ENCODE peak calls at places on chromosomes 12 and 14, in five cellular contexts. Z is IMR-90, C is uterus, T is heart right ventricle, U is endodermal cell. H is an unnamed sample.

GRCh38 chr14:58245562-58245961 is 919 bp downstream of the PSMA3 start:
- DNase-seq in Z (no peak), U (no peak), T (no peak), C (no peak), H (no peak)

GRCh38 chr14:70827366-70828151 is 18.2 kb upstream of the MAP3K9 start:
- DNase-seq in T (no peak), Z (no peak), C (no peak), U (no peak), H (no peak)

GRCh38 chr14:86802726-86803125 is 1190.3 kb downstream of the GALC start:
- DNase-seq in C (no peak), Z (no peak), T (no peak), U (no peak), H (no peak)

GRCh38 chr14:23675906-23676305 is 39.7 kb downstream of the DHRS2 start:
- DNase-seq in Z (no peak), T (no peak), U (no peak), C (no peak), H (no peak)

GRCh38 chr12:113322353-113322752 is 12.6 kb downstream of the SLC8B1 start:
- DNase-seq in Z (peak), C (no peak), U (no peak), T (no peak), H (no peak)

GRCh38 chr14:95666450-95666849 is 19.8 kb upstream of the TCL1B start:
- DNase-seq in Z (no peak), C (no peak), U (no peak), T (no peak), H (no peak)

GRCh38 chr14:98010791-98011190 is 1213.6 kb downstream of the VRK1 start:
- DNase-seq in C (no peak), Z (no peak), T (no peak), U (no peak), H (no peak)

GRCh38 chr12:91364591-91365184 is 182.1 kb upstream of the DCN start:
- DNase-seq in C (no peak), U (no peak), Z (no peak), T (no peak), H (no peak)

GRCh38 chr12:123889000-123889399 is 83.6 kb downstream of the CCDC92 start:
- DNase-seq in Z (no peak), T (no peak), U (no peak), C (no peak), H (no peak)

GRCh38 chr14:78005325-78005724 is 164.8 kb upstream of the NRXN3 start:
- DNase-seq in T (no peak), C (no peak), U (no peak), Z (no peak), H (no peak)

GRCh38 chr14:104865631-104866441 is 768 bp downstream of the CEP170B start:
- DNase-seq in U (peak), T (peak), Z (peak), C (peak), H (peak)

GRCh38 chr12:113994051-113994450 is 27.9 kb upstream of the RBM19 start:
- DNase-seq in T (no peak), Z (no peak), C (no peak), U (no peak), H (no peak)

GRCh38 chr12:53180931-53181645 is 363 bp upstream of the CSAD start:
- DNase-seq in Z (peak), U (peak), C (peak), T (peak), H (peak)

DNA sequence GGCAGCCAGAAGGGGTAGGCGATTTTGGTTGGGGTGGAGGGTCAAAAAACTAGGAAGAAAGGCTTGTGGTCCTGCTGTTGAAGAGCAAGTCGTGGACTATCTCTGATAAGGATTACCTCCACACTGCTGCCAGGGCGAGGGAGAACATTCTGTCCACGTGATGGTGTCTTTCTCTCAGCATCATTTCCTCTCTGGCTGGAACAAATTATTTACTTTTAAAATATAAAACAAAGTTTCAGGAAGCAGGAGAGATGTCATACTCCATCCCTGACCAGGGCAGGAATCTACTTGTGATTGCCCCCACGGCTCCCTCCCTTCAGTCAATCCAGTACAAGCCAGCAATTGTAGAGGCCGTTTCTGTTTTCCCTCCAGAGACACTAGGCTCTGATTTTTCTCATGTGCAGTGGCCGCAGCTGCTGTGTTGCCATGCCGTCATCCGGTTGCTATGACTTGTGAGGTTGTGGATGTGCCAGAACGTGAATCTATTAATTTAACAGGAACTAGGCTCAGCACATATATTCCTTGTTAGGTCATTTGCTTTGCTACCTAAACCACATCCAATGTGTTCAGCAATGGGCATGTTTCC is 61.5 kb upstream of the PTGR2 start:
- DNase-seq in C (peak), U (no peak), T (peak), Z (peak), H (peak)
- TF ChIP-seq CTCF in C (no peak), U (no peak), T (no peak), Z (no peak), H (no peak)

DNA sequence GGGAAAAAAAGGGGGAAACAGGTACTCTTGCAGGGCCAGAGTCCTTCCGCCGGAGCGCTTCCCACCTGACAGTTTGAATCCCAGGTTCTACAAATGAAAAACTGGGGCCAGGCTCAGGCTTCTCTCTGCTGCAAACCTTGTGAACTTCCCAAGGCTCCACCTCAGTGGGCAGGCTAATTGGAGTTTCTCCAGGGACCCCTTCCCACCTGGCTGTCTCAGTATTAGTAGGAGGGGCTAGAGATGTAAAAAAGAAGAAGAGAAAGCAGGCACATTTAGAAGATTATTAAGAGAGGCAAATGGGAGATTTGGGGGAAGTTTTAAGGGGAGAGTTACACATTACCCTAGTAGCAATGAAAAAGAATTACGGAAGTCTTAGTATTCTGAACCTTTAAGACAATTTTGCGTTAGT is 20.0 kb upstream of the CLEC2D start:
- DNase-seq in U (peak), Z (no peak), T (no peak), C (no peak), H (no peak)
- H3K27ac ChIP-seq in U (no peak), Z (peak), T (peak), C (peak), H (peak)

GRCh38 chr12:102958073-102958829 is 777 bp downstream of the ASCL1 start:
- DNase-seq in T (no peak), Z (peak), U (peak), C (no peak), H (no peak)
- TF ChIP-seq CTCF in T (no peak), Z (no peak), U (peak), C (no peak), H (no peak)

GRCh38 chr12:57473392-57473791 is 6.3 kb downstream of the ARHGAP9 start:
- DNase-seq in Z (no peak), T (no peak), C (no peak), U (no peak), H (no peak)
- H3K27ac ChIP-seq in Z (no peak), T (no peak), C (no peak), U (no peak), H (no peak)

GRCh38 chr14:76550534-76550933 is 174.6 kb downstream of the ESRRB start:
- DNase-seq in T (no peak), C (no peak), Z (no peak), U (peak), H (no peak)

GRCh38 chr14:76541594-76542219 is 165.8 kb downstream of the ESRRB start:
- DNase-seq in T (no peak), U (no peak), Z (no peak), C (no peak), H (no peak)

GRCh38 chr14:76551906-76552305 is 176.0 kb downstream of the ESRRB start:
- DNase-seq in C (no peak), Z (no peak), T (no peak), U (peak), H (no peak)

GRCh38 chr14:76551116-76551515 is 175.2 kb downstream of the ESRRB start:
- DNase-seq in U (peak), C (no peak), T (no peak), Z (no peak), H (no peak)

DNA sequence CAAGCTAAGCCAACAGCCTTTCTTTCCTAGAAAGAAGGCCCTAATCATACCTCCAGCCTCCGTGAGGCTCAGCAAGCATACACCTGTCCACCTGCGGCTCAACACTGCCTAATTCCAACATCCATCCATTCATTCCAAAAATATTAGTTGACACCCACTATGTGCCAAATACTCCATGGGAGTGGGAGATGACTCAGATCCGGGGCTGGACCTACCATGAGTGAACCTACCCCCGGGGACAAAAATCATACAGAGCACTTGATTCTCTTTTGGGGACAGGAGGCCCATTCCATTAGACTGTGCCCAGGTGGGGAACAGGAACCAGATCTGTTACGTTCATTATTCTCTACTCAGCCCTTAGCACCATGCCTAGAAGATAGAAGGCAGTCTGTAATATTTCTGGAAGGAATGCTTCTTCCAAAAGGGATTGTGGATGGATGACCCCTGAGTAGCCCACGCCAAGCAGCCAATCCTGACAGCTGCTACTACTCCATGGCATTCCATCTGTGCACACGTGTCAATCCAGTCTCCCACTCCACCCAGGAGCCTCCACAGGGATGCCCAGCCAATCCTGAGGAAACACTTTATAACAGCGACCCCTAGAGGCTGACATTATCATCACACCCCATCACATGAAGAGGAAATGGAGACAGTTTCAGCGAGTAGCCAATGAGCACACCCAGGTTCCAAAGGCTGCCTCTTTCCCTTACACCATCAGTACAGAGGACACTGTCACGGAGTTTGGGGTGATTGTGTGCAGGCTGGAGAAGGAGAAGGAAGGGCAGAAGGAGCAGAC is 170.7 kb downstream of the ESRRB start:
- DNase-seq in T (no peak), Z (no peak), U (peak), C (no peak), H (no peak)
- TF ChIP-seq CTCF in T (peak), Z (peak), U (peak), C (no peak), H (peak)

GRCh38 chr12:84502907-84503787 is 409.5 kb downstream of the SLC6A15 start:
- DNase-seq in T (no peak), Z (peak), C (peak), U (peak), H (peak)
- H3K27ac ChIP-seq in T (no peak), Z (no peak), C (no peak), U (no peak), H (no peak)

DNA sequence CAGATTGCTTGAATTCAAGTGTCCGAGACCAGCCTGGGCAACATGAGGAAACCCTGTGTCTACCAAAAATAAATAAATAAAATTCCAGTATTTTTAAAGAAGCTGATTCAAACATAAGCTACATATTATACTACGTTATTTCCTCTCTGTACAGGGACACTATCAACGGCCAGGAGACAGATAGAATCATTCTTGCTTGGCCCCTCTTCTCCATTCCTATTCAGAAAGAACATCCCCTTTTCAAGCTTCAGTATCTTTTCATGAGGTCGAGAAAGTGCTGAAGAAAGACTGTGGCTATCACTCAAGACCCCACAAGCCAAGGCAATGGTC is 314 bp upstream of the DHRS7 start:
- DNase-seq in T (no peak), Z (no peak), C (no peak), U (no peak), H (no peak)
- TF ChIP-seq CTCF in T (no peak), Z (no peak), C (no peak), U (no peak), H (peak)

GRCh38 chr12:32588604-32589003 is 90.5 kb upstream of the DNM1L start:
- DNase-seq in U (no peak), Z (no peak), T (no peak), C (no peak), H (no peak)

GRCh38 chr12:32585680-32586079 is 93.4 kb upstream of the DNM1L start:
- DNase-seq in T (no peak), U (no peak), Z (no peak), C (no peak), H (no peak)

GRCh38 chr12:32587536-32588346 is 91.4 kb upstream of the DNM1L start:
- DNase-seq in U (no peak), Z (no peak), C (no peak), T (no peak), H (no peak)

GRCh38 chr12:32586390-32586789 is 92.7 kb upstream of the DNM1L start:
- DNase-seq in C (no peak), Z (peak), U (no peak), T (no peak), H (no peak)

DNA sequence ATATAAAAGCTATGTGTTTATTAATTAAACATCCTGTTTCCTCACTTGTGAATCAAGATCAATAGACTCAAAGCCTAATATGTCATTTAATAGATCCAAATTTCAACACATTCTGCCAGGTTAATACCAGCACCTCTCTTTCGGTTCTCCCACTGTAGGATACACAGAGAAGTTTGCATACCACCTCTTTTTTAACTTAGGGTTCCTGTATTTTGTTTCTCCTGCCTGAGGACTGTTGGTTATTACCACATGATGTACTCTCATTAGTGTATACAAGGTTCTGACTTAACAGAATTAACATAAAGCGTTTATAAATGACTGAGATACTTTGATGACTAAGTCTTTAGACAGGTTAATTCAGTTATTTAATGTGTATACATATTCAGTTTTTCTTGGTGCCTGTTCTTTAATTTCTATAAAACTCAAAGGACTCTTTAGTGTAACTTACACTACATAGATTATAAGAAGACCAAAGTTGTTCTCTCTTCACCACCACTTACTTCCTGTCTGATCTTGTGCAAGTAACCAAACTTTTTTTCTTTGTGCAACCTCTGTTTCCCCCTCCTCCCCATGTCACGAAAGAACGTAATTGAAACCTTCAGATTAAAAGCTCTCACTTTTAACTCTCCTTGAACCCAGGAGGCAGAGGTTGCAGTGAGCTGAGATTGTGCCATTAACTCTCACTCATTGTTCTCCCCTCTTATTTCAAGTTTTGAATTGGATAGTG is 89.8 kb upstream of the DNM1L start:
- DNase-seq in T (no peak), C (no peak), U (no peak), Z (no peak), H (no peak)
- H3K27ac ChIP-seq in T (no peak), C (no peak), U (no peak), Z (no peak), H (no peak)

GRCh38 chr14:69500096-69500495 is 15.6 kb downstream of the PLEKHD1 start:
- DNase-seq in U (no peak), C (no peak), Z (no peak), T (no peak), H (no peak)

GRCh38 chr14:69495341-69495921 is 10.9 kb downstream of the PLEKHD1 start:
- DNase-seq in U (no peak), Z (no peak), T (no peak), C (no peak), H (no peak)

GRCh38 chr14:69501362-69501964 is 16.9 kb downstream of the PLEKHD1 start:
- DNase-seq in Z (peak), U (no peak), T (peak), C (no peak), H (peak)

GRCh38 chr14:69500736-69501135 is 16.2 kb downstream of the PLEKHD1 start:
- DNase-seq in T (no peak), Z (no peak), C (no peak), U (no peak), H (no peak)

GRCh38 chr14:69499436-69499835 is 14.9 kb downstream of the PLEKHD1 start:
- DNase-seq in C (no peak), Z (no peak), U (no peak), T (no peak), H (no peak)
- TF ChIP-seq CTCF in C (no peak), Z (no peak), U (no peak), T (no peak), H (no peak)

H was measured in dorsolateral prefrontal cortex.